ENCODE peak calls at places on chromosomes 5 and 9, in four cellular contexts. One of them, this sample, is unnamed.

GRCh38 chr5:171405615-171406014 is 13.8 kb upstream of the FGF18 start:
- DNase-seq in epithelial cell of esophagus: peak
- DNase-seq in neural crest cell: no peak
- DNase-seq in DND-41: no peak
- DNase-seq in this sample: peak

GRCh38 chr9:119157196-119157595 is 212.0 kb downstream of the BRINP1 start:
- DNase-seq in neural crest cell: no peak
- DNase-seq in epithelial cell of esophagus: no peak
- DNase-seq in DND-41: no peak
- DNase-seq in this sample: no peak

GRCh38 chr9:529721-530120 is 311.8 kb upstream of the DMRT1 start:
- DNase-seq in neural crest cell: no peak
- DNase-seq in DND-41: no peak
- DNase-seq in epithelial cell of esophagus: peak
- DNase-seq in this sample: no peak

GRCh38 chr5:29995154-29995553 is 1198.3 kb upstream of the CDH6 start:
- DNase-seq in neural crest cell: no peak
- DNase-seq in DND-41: no peak
- DNase-seq in epithelial cell of esophagus: no peak
- DNase-seq in this sample: no peak

GRCh38 chr9:98908897-98909634 is 34.6 kb upstream of the COL15A1 start:
- DNase-seq in DND-41: no peak
- DNase-seq in epithelial cell of esophagus: no peak
- DNase-seq in neural crest cell: no peak
- DNase-seq in this sample: peak

GRCh38 chr9:14692536-14692917 is 705 bp downstream of the ZDHHC21 start:
- DNase-seq in neural crest cell: no peak
- DNase-seq in DND-41: no peak
- DNase-seq in epithelial cell of esophagus: no peak
- DNase-seq in this sample: no peak

GRCh38 chr9:87194471-87194870 is 247.2 kb upstream of the GAS1 start:
- DNase-seq in DND-41: no peak
- DNase-seq in epithelial cell of esophagus: peak
- DNase-seq in neural crest cell: no peak
- DNase-seq in this sample: peak

GRCh38 chr9:15250013-15250412 is 57.0 kb downstream of the TTC39B start:
- DNase-seq in epithelial cell of esophagus: no peak
- DNase-seq in neural crest cell: no peak
- DNase-seq in DND-41: no peak
- DNase-seq in this sample: peak

GRCh38 chr9:90722116-90722515 is 79.5 kb upstream of the DIRAS2 start:
- DNase-seq in DND-41: no peak
- DNase-seq in neural crest cell: no peak
- DNase-seq in epithelial cell of esophagus: no peak
- DNase-seq in this sample: no peak

GRCh38 chr5:172870261-172870806 is 36.3 kb downstream of the ERGIC1 start:
- DNase-seq in DND-41: no peak
- DNase-seq in epithelial cell of esophagus: peak
- DNase-seq in neural crest cell: no peak
- DNase-seq in this sample: no peak

GRCh38 chr9:92325269-92325990 is at the start of the genes CENPP and NOL8:
- DNase-seq in neural crest cell: peak
- DNase-seq in DND-41: peak
- DNase-seq in epithelial cell of esophagus: peak
- DNase-seq in this sample: peak

GRCh38 chr9:92327283-92327850 is 1.6 kb downstream of the CENPP start:
- DNase-seq in DND-41: no peak
- DNase-seq in epithelial cell of esophagus: peak
- DNase-seq in neural crest cell: no peak
- DNase-seq in this sample: no peak

GRCh38 chr9:92325991-92326500 is 293 bp downstream of the CENPP start:
- DNase-seq in neural crest cell: no peak
- DNase-seq in DND-41: no peak
- DNase-seq in epithelial cell of esophagus: peak
- DNase-seq in this sample: no peak

GRCh38 chr9:92324889-92325268 is 271 bp downstream of the NOL8 start:
- DNase-seq in DND-41: no peak
- DNase-seq in neural crest cell: no peak
- DNase-seq in epithelial cell of esophagus: no peak
- DNase-seq in this sample: no peak

GRCh38 chr9:92328225-92328624 is 2.5 kb downstream of the CENPP start:
- DNase-seq in epithelial cell of esophagus: peak
- DNase-seq in neural crest cell: no peak
- DNase-seq in DND-41: no peak
- DNase-seq in this sample: peak
- TF ChIP-seq CTCF in epithelial cell of esophagus: peak
- TF ChIP-seq CTCF in neural crest cell: peak
- TF ChIP-seq CTCF in DND-41: peak
- TF ChIP-seq CTCF in this sample: peak

DNA sequence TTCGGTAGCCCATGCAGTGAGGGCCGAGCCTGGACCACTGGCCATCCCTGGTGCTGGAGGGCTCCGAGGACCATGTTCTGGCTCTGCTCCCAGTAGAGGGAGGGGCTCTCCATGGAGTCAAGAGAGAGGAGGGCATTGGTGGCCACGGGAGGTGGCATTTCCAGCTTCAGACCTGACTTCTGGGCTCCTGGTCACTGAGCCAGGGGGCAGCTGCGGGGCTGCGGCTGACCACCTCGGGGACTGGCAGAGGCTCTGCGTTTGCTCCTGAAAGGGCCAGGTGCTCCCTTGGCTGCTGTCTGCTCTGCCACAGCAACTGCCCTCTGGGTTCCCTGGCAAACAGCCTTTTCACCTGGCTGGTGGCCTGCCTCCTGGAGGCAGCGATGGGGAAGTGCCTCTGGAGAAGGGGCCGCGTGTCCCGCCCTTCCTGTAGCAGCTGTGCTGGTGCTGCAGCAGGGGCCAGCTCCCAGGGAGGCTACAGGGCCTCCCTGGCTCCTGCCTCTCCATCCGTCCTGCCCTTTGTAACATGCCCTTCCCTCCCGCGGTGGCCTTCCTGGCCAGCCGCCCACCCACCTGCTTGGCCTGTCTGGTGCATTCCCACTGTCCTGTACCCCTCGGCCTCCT is 144.6 kb downstream of the CACNA1B start:
- DNase-seq in epithelial cell of esophagus: no peak
- DNase-seq in DND-41: no peak
- DNase-seq in neural crest cell: no peak
- DNase-seq in this sample: peak
- TF ChIP-seq CTCF in epithelial cell of esophagus: peak
- TF ChIP-seq CTCF in DND-41: peak
- TF ChIP-seq CTCF in neural crest cell: peak
- TF ChIP-seq CTCF in this sample: peak

GRCh38 chr5:154758977-154759376 is 3.8 kb downstream of the LARP1 start:
- DNase-seq in epithelial cell of esophagus: peak
- DNase-seq in neural crest cell: no peak
- DNase-seq in DND-41: no peak
- DNase-seq in this sample: no peak

GRCh38 chr5:154762261-154762660 is 7.1 kb downstream of the LARP1 start:
- DNase-seq in DND-41: no peak
- DNase-seq in epithelial cell of esophagus: no peak
- DNase-seq in neural crest cell: no peak
- DNase-seq in this sample: no peak

GRCh38 chr5:154758501-154758900 is 3.3 kb downstream of the LARP1 start:
- DNase-seq in DND-41: no peak
- DNase-seq in epithelial cell of esophagus: no peak
- DNase-seq in neural crest cell: no peak
- DNase-seq in this sample: no peak

GRCh38 chr5:154762700-154763099 is 7.5 kb downstream of the LARP1 start:
- DNase-seq in DND-41: no peak
- DNase-seq in epithelial cell of esophagus: no peak
- DNase-seq in neural crest cell: no peak
- DNase-seq in this sample: no peak

GRCh38 chr5:154761062-154761740 is 6.0 kb downstream of the LARP1 start:
- DNase-seq in neural crest cell: no peak
- DNase-seq in epithelial cell of esophagus: no peak
- DNase-seq in DND-41: no peak
- DNase-seq in this sample: no peak
- TF ChIP-seq CTCF in neural crest cell: no peak
- TF ChIP-seq CTCF in epithelial cell of esophagus: no peak
- TF ChIP-seq CTCF in DND-41: no peak
- TF ChIP-seq CTCF in this sample: no peak

GRCh38 chr5:32239385-32239784 is 65.3 kb upstream of the GOLPH3 start:
- DNase-seq in epithelial cell of esophagus: no peak
- DNase-seq in neural crest cell: no peak
- DNase-seq in DND-41: no peak
- DNase-seq in this sample: no peak

GRCh38 chr5:32245742-32246141 is 67.0 kb downstream of the MTMR12 start:
- DNase-seq in DND-41: no peak
- DNase-seq in neural crest cell: no peak
- DNase-seq in epithelial cell of esophagus: no peak
- DNase-seq in this sample: no peak

GRCh38 chr5:32241034-32241783 is 67.1 kb upstream of the GOLPH3 start:
- DNase-seq in epithelial cell of esophagus: no peak
- DNase-seq in neural crest cell: no peak
- DNase-seq in DND-41: no peak
- DNase-seq in this sample: no peak

GRCh38 chr5:32249668-32250067 is 63.1 kb downstream of the MTMR12 start:
- DNase-seq in neural crest cell: no peak
- DNase-seq in epithelial cell of esophagus: no peak
- DNase-seq in DND-41: no peak
- DNase-seq in this sample: no peak

GRCh38 chr5:32244017-32244416 is 68.7 kb downstream of the MTMR12 start:
- DNase-seq in neural crest cell: no peak
- DNase-seq in DND-41: no peak
- DNase-seq in epithelial cell of esophagus: no peak
- DNase-seq in this sample: no peak
- TF ChIP-seq CTCF in neural crest cell: no peak
- TF ChIP-seq CTCF in DND-41: no peak
- TF ChIP-seq CTCF in epithelial cell of esophagus: no peak
- TF ChIP-seq CTCF in this sample: no peak

GRCh38 chr5:35919191-35919590 is 19.2 kb downstream of the CAPSL start:
- DNase-seq in neural crest cell: no peak
- DNase-seq in DND-41: no peak
- DNase-seq in epithelial cell of esophagus: peak
- DNase-seq in this sample: no peak

GRCh38 chr5:35924122-35924949 is 14.1 kb downstream of the CAPSL start:
- DNase-seq in epithelial cell of esophagus: peak
- DNase-seq in neural crest cell: no peak
- DNase-seq in DND-41: peak
- DNase-seq in this sample: no peak

GRCh38 chr5:35921930-35922329 is 16.5 kb downstream of the CAPSL start:
- DNase-seq in epithelial cell of esophagus: no peak
- DNase-seq in neural crest cell: no peak
- DNase-seq in DND-41: peak
- DNase-seq in this sample: no peak

GRCh38 chr5:35922468-35922867 is 16.0 kb downstream of the CAPSL start:
- DNase-seq in DND-41: peak
- DNase-seq in epithelial cell of esophagus: peak
- DNase-seq in neural crest cell: no peak
- DNase-seq in this sample: no peak

DNA sequence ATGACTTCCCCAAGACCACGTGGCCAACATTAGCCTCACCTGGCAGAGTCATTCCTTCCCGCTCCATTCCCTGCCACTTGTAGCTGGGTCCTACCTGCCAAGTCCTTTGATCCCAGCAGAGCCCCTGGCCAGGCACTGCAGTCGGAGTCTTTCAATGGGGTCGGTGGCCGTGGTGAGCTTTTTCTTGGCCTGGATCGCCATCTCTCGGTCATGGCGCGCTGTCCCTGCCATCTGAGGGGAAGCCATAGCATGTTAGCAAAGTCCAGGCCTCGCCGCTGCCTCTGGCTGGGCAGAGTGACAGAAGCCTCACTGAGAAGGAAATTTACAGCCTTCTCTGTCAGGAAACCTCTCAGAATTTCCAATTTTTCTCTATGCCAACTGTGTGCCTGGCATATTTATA is 17.5 kb downstream of the CAPSL start:
- DNase-seq in DND-41: no peak
- DNase-seq in epithelial cell of esophagus: no peak
- DNase-seq in neural crest cell: peak
- DNase-seq in this sample: peak
- TF ChIP-seq CTCF in DND-41: no peak
- TF ChIP-seq CTCF in epithelial cell of esophagus: no peak
- TF ChIP-seq CTCF in neural crest cell: peak
- TF ChIP-seq CTCF in this sample: peak

GRCh38 chr9:132673355-132673754 is 3.1 kb downstream of the GTF3C4 start:
- DNase-seq in neural crest cell: peak
- DNase-seq in epithelial cell of esophagus: peak
- DNase-seq in DND-41: peak
- DNase-seq in this sample: peak
- TF ChIP-seq CTCF in neural crest cell: peak
- TF ChIP-seq CTCF in epithelial cell of esophagus: peak
- TF ChIP-seq CTCF in DND-41: peak
- TF ChIP-seq CTCF in this sample: peak

GRCh38 chr5:57277085-57277484 is 103.2 kb downstream of the GPBP1 start:
- DNase-seq in neural crest cell: no peak
- DNase-seq in DND-41: no peak
- DNase-seq in epithelial cell of esophagus: peak
- DNase-seq in this sample: no peak
- TF ChIP-seq CTCF in neural crest cell: peak
- TF ChIP-seq CTCF in DND-41: peak
- TF ChIP-seq CTCF in epithelial cell of esophagus: peak
- TF ChIP-seq CTCF in this sample: peak

DNA sequence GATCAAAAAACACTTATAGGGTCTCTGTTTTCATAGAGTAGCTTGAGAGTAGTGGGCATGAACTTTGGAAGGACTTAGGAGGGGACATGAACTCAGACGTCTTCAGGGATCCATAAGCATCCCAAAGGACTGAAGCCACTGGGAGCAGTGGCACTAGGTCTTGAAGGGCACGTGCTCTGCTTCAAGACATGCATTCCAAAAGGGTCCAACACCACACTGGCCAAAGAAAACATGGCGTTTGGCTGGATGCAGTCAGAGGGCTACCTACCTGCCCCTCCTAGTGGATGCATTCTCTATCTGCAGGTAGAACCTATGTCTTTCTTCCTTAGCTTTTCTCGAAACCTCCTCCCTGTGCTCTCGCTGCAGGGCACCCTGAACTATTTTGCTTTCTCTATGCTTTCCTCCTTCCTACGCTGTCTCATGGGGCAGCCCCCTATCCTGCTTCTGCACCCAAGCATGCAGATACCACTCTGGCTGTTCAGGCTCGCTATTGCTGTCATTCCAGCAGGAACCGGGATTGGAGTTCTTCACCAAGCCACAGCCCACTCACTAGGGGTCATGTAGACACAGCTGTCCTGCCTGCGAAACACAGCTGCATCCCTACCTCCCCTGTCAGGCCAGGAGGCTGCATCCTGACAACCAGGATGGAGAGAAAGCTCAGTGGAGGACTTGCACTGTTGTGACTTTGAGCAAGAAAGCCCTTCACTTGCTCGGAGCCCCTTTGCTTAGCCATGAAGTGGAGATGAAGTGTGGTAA is 11.9 kb downstream of the FAM240B start:
- DNase-seq in DND-41: no peak
- DNase-seq in epithelial cell of esophagus: peak
- DNase-seq in neural crest cell: no peak
- DNase-seq in this sample: no peak
- TF ChIP-seq CTCF in DND-41: peak
- TF ChIP-seq CTCF in epithelial cell of esophagus: peak
- TF ChIP-seq CTCF in neural crest cell: peak
- TF ChIP-seq CTCF in this sample: peak

GRCh38 chr5:11075010-11075860 is 314.2 kb upstream of the DAP start:
- DNase-seq in neural crest cell: no peak
- DNase-seq in DND-41: no peak
- DNase-seq in epithelial cell of esophagus: no peak
- DNase-seq in this sample: no peak
- TF ChIP-seq CTCF in neural crest cell: peak
- TF ChIP-seq CTCF in DND-41: peak
- TF ChIP-seq CTCF in epithelial cell of esophagus: no peak
- TF ChIP-seq CTCF in this sample: no peak

This sample was measured in cardiac muscle cell.